ENCODE peak calls at places on chromosomes 6 and 20, in seven cellular contexts. S is mucosa of descending colon; T is fibroblast of lung; U is body of pancreas; Y is effector memory CD4-positive, alpha-beta T cell; J is tibial nerve; K is GM23248. V is an unnamed sample. For H3K9me3 and H3K4me1, the result is how much of the 10 kb centered on the place peaks cover.

GRCh38 chr6:47164877-47165276 is 122.7 kb upstream of the ADGRF1 start:
- DNase-seq in Y (no peak), J (no peak), S (no peak), U (no peak), K (no peak), T (no peak), V (no peak)

GRCh38 chr6:29943053-29943966 is 978 bp downstream of the HLA-A start:
- DNase-seq in K (peak), Y (no peak), J (no peak), U (no peak), T (no peak), S (no peak), V (no peak)

GRCh38 chr6:137291441-137291840 is 72.3 kb upstream of the IFNGR1 start:
- DNase-seq in J (peak), U (peak), K (peak), Y (no peak), T (peak), S (peak), V (no peak)

GRCh38 chr20:1469925-1470571 is 3.4 kb upstream of the NSFL1C start:
- DNase-seq in J (peak), Y (no peak), K (peak), T (peak), S (peak), U (peak), V (peak)

GRCh38 chr6:8108031-8108660 is 5.8 kb upstream of the EEF1E1 start:
- DNase-seq in U (no peak), S (no peak), K (peak), T (peak), J (no peak), Y (no peak), V (no peak)

GRCh38 chr6:34391023-34391485 is 1.4 kb downstream of the NUDT3 start:
- DNase-seq in Y (no peak), U (peak), K (peak), J (peak), T (peak), S (peak), V (no peak)

GRCh38 chr6:27545271-27546046 is 72.6 kb upstream of the ZNF184 start:
- DNase-seq in U (no peak), Y (no peak), S (no peak), K (peak), T (peak), J (no peak), V (no peak)

GRCh38 chr6:169864148-169865030 is 113.0 kb downstream of the ERMARD start:
- DNase-seq in K (no peak), T (no peak), U (peak), J (no peak), S (peak), Y (no peak), V (no peak)

GRCh38 chr6:131636880-131637792 is at the start of gene ENPP3:
- DNase-seq in K (no peak), T (no peak), Y (no peak), U (no peak), J (no peak), S (peak), V (no peak)

GRCh38 chr20:19621072-19621471 is 137.0 kb upstream of the RIN2 start:
- DNase-seq in Y (no peak), U (no peak), K (peak), S (no peak), J (no peak), T (peak), V (no peak)

GRCh38 chr6:72950114-72950860 is 275.0 kb downstream of the KHDC1L start:
- DNase-seq in K (peak), S (no peak), J (no peak), T (peak), U (no peak), Y (no peak), V (no peak)

GRCh38 chr6:48069280-48069679 is 41.7 kb downstream of the PTCHD4 start:
- DNase-seq in Y (no peak), J (no peak), S (no peak), K (peak), T (no peak), U (no peak), V (no peak)

GRCh38 chr6:124433369-124434064 is 528.7 kb upstream of the RNF217 start:
- DNase-seq in T (peak), U (no peak), S (no peak), Y (no peak), J (no peak), K (no peak), V (no peak)

GRCh38 chr20:7924692-7925091 is 15.6 kb downstream of the HAO1 start:
- DNase-seq in S (no peak), J (no peak), T (peak), Y (no peak), U (no peak), K (peak), V (no peak)

GRCh38 chr20:35200255-35200654 is 26.2 kb upstream of the MMP24 start:
- DNase-seq in Y (no peak), K (peak), J (no peak), T (peak), S (no peak), U (no peak), V (no peak)

GRCh38 chr20:20395856-20396600 is 28.1 kb downstream of the INSM1 start:
- DNase-seq in K (no peak), U (no peak), S (no peak), Y (no peak), T (no peak), J (no peak), V (no peak)

GRCh38 chr6:116365743-116366142 is 5.0 kb upstream of the DSE start:
- DNase-seq in K (no peak), Y (no peak), S (no peak), J (no peak), T (no peak), U (no peak), V (no peak)

GRCh38 chr6:157222201-157222981 is 100.9 kb downstream of the TMEM242 start:
- DNase-seq in U (no peak), S (no peak), K (no peak), J (no peak), T (no peak), Y (no peak), V (no peak)

GRCh38 chr20:43925215-43925614 is 10.6 kb downstream of the TOX2 start:
- DNase-seq in S (no peak), J (no peak), U (no peak), Y (no peak), T (no peak), K (peak), V (no peak)

GRCh38 chr20:10689385-10689784 is 15.6 kb upstream of the JAG1 start:
- DNase-seq in K (no peak), Y (no peak), T (no peak), S (no peak), U (no peak), J (no peak), V (no peak)

GRCh38 chr20:19688031-19688806 is 69.8 kb upstream of the RIN2 start:
- DNase-seq in K (peak), J (peak), Y (no peak), T (peak), U (peak), S (peak), V (peak)

GRCh38 chr20:57436223-57436545 is 45.0 kb downstream of the RBM38 start:
- DNase-seq in S (no peak), U (no peak), J (no peak), Y (no peak), T (no peak), K (no peak), V (no peak)
- H3K9me3 ChIP-seq in S (under half), U (under half), J (under half), Y (under half), T (under half), K (under half), V (under half)

DNA sequence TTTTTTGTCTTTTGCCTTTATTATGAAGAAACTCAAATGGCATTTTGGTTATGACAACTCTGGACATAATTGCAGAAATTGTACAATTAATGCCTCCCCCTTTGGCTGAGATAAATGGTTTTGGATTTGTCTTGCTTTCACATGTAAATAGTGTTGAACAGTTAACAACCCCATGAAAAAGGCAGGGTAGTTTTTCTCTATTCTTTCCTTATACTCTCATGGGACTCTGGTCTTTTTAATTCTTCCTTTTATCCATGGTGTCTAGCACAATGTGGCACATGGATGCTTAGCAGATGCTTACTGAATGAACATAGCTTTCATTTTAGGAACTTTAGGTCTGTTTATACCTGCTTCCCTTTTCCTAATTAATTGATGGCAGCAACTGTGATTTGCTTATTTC is 75.6 kb downstream of the NCOA3 start:
- DNase-seq in K (no peak), U (no peak), S (no peak), J (no peak), Y (no peak), T (no peak), V (no peak)
- H3K4me1 ChIP-seq in K (under half), U (under half), S (under half), J (half or more), Y (under half), T (under half), V (under half)

GRCh38 chr20:29408034-29408695 is 1849.3 kb upstream of the DEFB115 start:
- DNase-seq in K (no peak), J (no peak), Y (no peak), S (no peak), U (no peak), T (no peak), V (no peak)

GRCh38 chr20:29410805-29411457 is 1846.5 kb upstream of the DEFB115 start:
- DNase-seq in T (no peak), J (no peak), Y (no peak), K (no peak), U (peak), S (no peak), V (no peak)

GRCh38 chr20:29409833-29410804 is 1847.3 kb upstream of the DEFB115 start:
- DNase-seq in U (peak), K (no peak), T (no peak), S (no peak), J (no peak), Y (no peak), V (no peak)
- H3K9me3 ChIP-seq in U (under half), K (under half), T (under half), S (under half), J (under half), Y (under half), V (under half)

DNA sequence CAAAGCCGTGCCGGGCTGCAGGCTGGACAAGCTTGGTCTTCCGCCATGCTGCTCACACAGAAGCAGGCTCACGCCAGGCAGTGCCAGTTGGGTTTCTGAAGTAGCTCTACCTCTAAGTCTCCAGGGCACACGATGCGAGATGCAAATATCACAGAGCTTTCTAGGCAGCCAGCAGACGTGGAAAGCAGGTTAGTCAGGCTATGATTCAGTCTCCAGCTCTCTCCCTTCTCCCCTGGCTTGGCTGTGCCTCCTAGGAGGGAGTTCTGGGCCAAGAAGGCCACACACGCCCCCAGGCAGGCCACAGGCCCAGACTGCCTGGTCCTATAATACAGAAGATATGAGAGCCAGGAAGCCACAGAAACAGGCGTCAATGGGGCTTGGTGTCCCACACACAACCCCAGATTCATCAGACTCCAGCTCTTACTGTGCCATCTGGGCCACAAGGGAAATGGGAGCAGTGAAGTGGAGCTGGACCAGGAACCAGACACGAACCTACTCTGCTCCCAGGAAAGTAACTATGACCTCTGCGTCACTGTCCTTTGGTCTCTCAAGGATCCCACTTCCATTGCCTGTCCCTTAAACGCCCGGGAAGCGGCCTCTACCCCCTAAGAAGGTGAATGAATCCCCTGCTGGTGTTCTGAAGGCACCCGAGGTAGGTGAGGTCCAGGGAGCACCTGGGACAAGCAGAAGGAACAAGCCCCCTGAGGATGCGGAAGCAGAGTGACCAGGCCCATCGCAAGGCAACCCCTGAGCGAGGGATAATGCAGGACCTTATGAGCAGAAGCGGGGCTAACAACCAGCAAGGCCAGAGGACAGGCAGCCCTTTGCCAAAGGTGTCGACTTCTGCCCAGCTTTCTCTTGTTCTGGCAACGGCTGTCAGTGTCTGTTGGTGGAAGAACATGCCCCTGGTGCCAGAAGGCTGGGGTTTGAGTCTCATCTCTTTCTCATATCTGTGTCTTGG is 61.1 kb downstream of the GFOD1 start:
- DNase-seq in J (no peak), K (peak), S (no peak), U (no peak), Y (no peak), T (peak), V (no peak)
- H3K4me1 ChIP-seq in J (under half), K (under half), S (under half), U (under half), Y (under half), T (under half), V (under half)

GRCh38 chr6:13679996-13680395 is 31.6 kb downstream of the RANBP9 start:
- DNase-seq in T (no peak), J (no peak), S (no peak), K (no peak), U (no peak), Y (no peak), V (no peak)

GRCh38 chr6:13680448-13680968 is 31.1 kb downstream of the RANBP9 start:
- DNase-seq in J (no peak), S (no peak), T (no peak), U (no peak), K (no peak), Y (no peak), V (no peak)

GRCh38 chr6:13676551-13677156 is 35.0 kb downstream of the RANBP9 start:
- DNase-seq in U (no peak), K (no peak), J (no peak), T (no peak), Y (no peak), S (no peak), V (no peak)

GRCh38 chr6:13678255-13678983 is 33.2 kb downstream of the RANBP9 start:
- DNase-seq in J (no peak), K (no peak), U (no peak), Y (no peak), T (no peak), S (no peak), V (no peak)

DNA sequence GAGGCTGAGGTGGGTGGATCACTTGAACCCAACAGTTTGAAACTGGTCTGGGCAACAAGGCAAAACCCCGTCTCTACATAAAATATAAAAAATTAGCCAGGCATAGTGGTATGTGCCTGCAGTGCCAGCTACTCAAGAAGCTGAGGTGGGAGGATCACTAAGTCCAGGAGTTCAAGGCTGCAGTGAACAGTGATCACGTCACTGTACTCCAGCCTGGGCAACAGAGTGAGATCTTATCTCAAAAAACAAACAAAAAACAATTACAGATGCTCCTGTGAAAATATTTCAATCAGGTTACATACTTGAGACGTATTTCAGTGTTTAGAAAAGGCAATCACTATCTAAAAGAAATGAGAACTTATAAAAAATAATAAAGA is 33.8 kb downstream of the RANBP9 start:
- DNase-seq in Y (no peak), S (no peak), U (peak), J (no peak), K (no peak), T (no peak), V (no peak)
- H3K9me3 ChIP-seq in Y (under half), S (under half), U (under half), J (under half), K (under half), T (under half), V (under half)

DNA sequence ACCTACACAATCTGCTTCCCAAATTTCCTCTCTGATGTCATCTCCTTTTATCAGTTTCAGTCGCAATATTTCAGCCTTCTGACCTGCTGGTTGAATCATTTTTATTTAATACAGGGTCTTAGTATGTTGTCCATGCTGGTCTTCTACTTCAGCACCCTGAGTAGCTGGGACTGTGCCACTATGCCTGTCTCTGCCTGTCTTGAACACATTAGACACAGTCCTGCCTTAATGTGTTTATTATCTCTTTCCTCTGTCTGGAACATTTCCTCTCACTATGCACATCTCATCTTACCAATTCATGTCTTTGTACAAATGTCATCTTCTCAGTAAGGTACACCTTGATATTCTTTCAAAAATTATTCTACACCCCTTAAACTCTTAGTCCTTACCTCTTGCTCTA is 106.5 kb downstream of the THEMIS start:
- DNase-seq in Y (no peak), S (no peak), K (no peak), J (no peak), T (no peak), U (no peak), V (no peak)
- H3K4me1 ChIP-seq in Y (under half), S (under half), K (under half), J (under half), T (under half), U (under half), V (under half)

GRCh38 chr6:167469655-167470054 is 144.8 kb downstream of the TTLL2 start:
- DNase-seq in U (no peak), T (no peak), K (no peak), S (no peak), J (no peak), Y (no peak), V (no peak)

GRCh38 chr6:167467282-167467681 is 142.4 kb downstream of the TTLL2 start:
- DNase-seq in J (no peak), Y (no peak), K (no peak), U (no peak), S (no peak), T (no peak), V (no peak)

GRCh38 chr6:167470101-167470835 is 145.4 kb downstream of the TTLL2 start:
- DNase-seq in T (no peak), S (no peak), U (no peak), K (no peak), Y (no peak), J (no peak), V (no peak)

GRCh38 chr6:167467793-167468431 is 143.0 kb downstream of the TTLL2 start:
- DNase-seq in J (no peak), S (no peak), U (no peak), K (no peak), T (no peak), Y (no peak), V (no peak)

DNA sequence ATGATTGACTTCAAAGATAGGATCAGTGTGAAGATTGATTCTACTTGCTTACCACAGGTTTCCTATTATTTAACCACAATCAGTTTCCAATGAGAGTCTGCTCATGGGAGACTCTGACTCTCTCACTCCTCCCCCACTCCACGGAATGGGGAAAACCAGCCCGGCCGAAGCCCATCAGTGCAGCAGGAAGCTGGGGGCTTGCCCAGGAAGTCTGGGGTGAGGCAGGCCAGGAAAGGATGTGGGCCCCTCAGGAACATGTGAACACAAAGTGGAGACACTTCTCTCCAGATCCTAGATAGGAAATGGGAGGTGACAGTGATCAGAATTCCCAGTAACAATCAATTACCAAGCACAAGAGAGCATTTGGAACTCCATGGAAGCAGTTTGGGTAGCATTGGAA is 144.2 kb downstream of the TTLL2 start:
- DNase-seq in U (no peak), S (no peak), T (no peak), J (no peak), Y (no peak), K (no peak), V (no peak)
- H3K9me3 ChIP-seq in U (under half), S (under half), T (under half), J (under half), Y (under half), K (under half), V (under half)

GRCh38 chr20:3932277-3933073 is 43.3 kb downstream of the PANK2 start:
- DNase-seq in T (no peak), Y (no peak), U (no peak), K (peak), S (no peak), J (no peak), V (no peak)

GRCh38 chr20:3930265-3931206 is 41.3 kb downstream of the PANK2 start:
- DNase-seq in U (no peak), J (no peak), S (no peak), T (no peak), K (no peak), Y (no peak), V (no peak)

GRCh38 chr20:3931664-3932063 is 42.5 kb downstream of the PANK2 start:
- DNase-seq in S (no peak), T (peak), K (peak), Y (no peak), U (no peak), J (no peak), V (no peak)

GRCh38 chr20:3927486-3928291 is 38.5 kb downstream of the PANK2 start:
- DNase-seq in T (no peak), S (no peak), Y (no peak), J (no peak), U (peak), K (peak), V (no peak)

DNA sequence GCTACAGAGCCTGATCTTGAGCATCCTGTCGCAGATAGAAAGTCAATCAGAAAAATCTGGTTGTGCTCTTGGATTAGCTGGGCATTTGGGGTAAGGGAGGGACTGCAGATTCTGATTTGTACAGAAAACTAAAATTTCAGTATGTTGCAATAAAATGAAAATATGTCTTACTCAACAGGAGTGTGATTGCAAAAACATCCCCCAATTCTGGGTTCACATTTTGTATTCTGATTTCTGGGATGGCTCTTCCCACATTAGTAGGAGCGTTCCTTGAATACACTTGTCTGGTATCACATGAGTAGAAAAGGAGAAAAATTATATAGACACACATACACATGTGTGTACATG is 40.5 kb downstream of the PANK2 start:
- DNase-seq in T (no peak), S (no peak), U (no peak), J (no peak), Y (no peak), K (no peak), V (no peak)
- H3K4me1 ChIP-seq in T (under half), S (under half), U (under half), J (under half), Y (under half), K (under half), V (under half)

V was measured in Caco-2.